ENCODE peak calls at places on chromosomes 16 and 17, in ten cellular contexts. S, A, V, P, O, U, K, X, E and B are unnamed samples.
A peak's percentile ranks its signal among the peaks of the same experiment; 100 is the strongest.

GRCh38 chr17:67863624-67864247 is 38.4 kb downstream of the BPTF start:
- DNase-seq in E (no peak), A (no peak), S (no peak), V (no peak), X (no peak), K (no peak), P (no peak), O (no peak), U (no peak), B (no peak)

GRCh38 chr17:82244413-82245140 is 15.7 kb downstream of the SLC16A3 start:
- DNase-seq in A (no peak), K (no peak), X (peak; percentile 69), V (no peak), S (peak; percentile 73), O (peak; percentile 61), U (no peak), P (peak; percentile 47), E (no peak), B (no peak)

GRCh38 chr17:8016632-8017424 is 14.4 kb downstream of the GUCY2D start:
- DNase-seq in O (peak; percentile 57), A (peak; percentile 82), P (peak; percentile 39), K (peak; percentile 72), U (no peak), E (peak; percentile 36), S (peak; percentile 97), V (peak; percentile 35), X (peak; percentile 66), B (no peak)

GRCh38 chr17:74746376-74746775 is 2.1 kb upstream of the NHERF1 start:
- DNase-seq in V (no peak), A (no peak), S (no peak), K (no peak), O (peak; percentile 39), X (no peak), P (no peak), U (no peak), E (no peak), B (no peak)

GRCh38 chr17:7583253-7584109 is at the start of gene MPDU1:
- DNase-seq in X (peak; percentile 97), K (peak; percentile 98), E (peak; percentile 94), V (peak; percentile 72), U (peak; percentile 92), S (peak; percentile 99), A (peak; percentile 98), P (peak; percentile 98), O (peak; percentile 99), B (peak; percentile 87)

GRCh38 chr16:52254753-52255152 is 292.2 kb downstream of the TOX3 start:
- DNase-seq in U (no peak), P (no peak), V (no peak), E (no peak), S (no peak), A (no peak), X (no peak), K (no peak), O (peak; percentile 0), B (no peak)

GRCh38 chr16:27476240-27476639 is 73.5 kb downstream of the GTF3C1 start:
- DNase-seq in U (no peak), X (no peak), V (no peak), O (no peak), S (no peak), K (no peak), E (no peak), P (no peak), A (no peak), B (no peak)

GRCh38 chr17:79836952-79837887 is 2.0 kb downstream of the CBX4 start:
- DNase-seq in X (peak; percentile 94), V (peak; percentile 85), P (peak; percentile 62), K (no peak), E (peak; percentile 52), O (peak; percentile 82), U (no peak), A (peak; percentile 89), S (peak; percentile 92), B (no peak)

GRCh38 chr17:82592751-82593589 is 55.3 kb downstream of the WDR45B start:
- DNase-seq in U (peak; percentile 23), A (peak; percentile 84), E (peak; percentile 55), X (peak; percentile 81), V (peak; percentile 73), K (no peak), P (peak; percentile 84), O (peak; percentile 87), S (peak; percentile 85), B (peak; percentile 26)

GRCh38 chr17:46950997-46951621 is 27.9 kb downstream of the RPRML start:
- DNase-seq in A (no peak), U (no peak), P (no peak), V (no peak), O (no peak), K (no peak), S (peak; percentile 94), E (no peak), X (no peak), B (no peak)

GRCh38 chr17:79406316-79406715 is 204.5 kb downstream of the RBFOX3 start:
- DNase-seq in X (no peak), S (no peak), O (no peak), P (no peak), V (no peak), A (no peak), K (no peak), E (no peak), U (no peak), B (no peak)

GRCh38 chr17:56172517-56172982 is 19.3 kb downstream of the ANKFN1 start:
- DNase-seq in K (no peak), V (no peak), O (no peak), S (peak; percentile 80), X (no peak), P (no peak), U (no peak), A (peak; percentile 21), E (no peak), B (no peak)

GRCh38 chr17:76831316-76831715 is 36.9 kb upstream of the MGAT5B start:
- DNase-seq in O (no peak), U (no peak), E (no peak), P (no peak), S (no peak), K (no peak), A (no peak), X (no peak), V (no peak), B (no peak)

GRCh38 chr17:50244771-50245170 is 29.5 kb upstream of the TMEM92 start:
- DNase-seq in P (no peak), S (no peak), E (no peak), V (no peak), U (no peak), K (no peak), A (peak; percentile 4), O (no peak), X (no peak), B (no peak)

GRCh38 chr17:17385502-17385901 is 82.3 kb downstream of the NT5M start:
- DNase-seq in P (no peak), S (peak; percentile 38), U (no peak), O (no peak), X (no peak), A (no peak), K (no peak), E (no peak), V (no peak), B (no peak)

GRCh38 chr16:19881783-19882182 is 2.9 kb downstream of the GPRC5B start:
- DNase-seq in O (no peak), U (no peak), P (no peak), X (no peak), V (no peak), K (no peak), A (no peak), E (no peak), S (no peak), B (no peak)

GRCh38 chr16:19882186-19882585 is 2.5 kb downstream of the GPRC5B start:
- DNase-seq in A (no peak), S (peak; percentile 83), U (no peak), O (no peak), X (no peak), E (no peak), P (no peak), K (no peak), V (no peak), B (no peak)

GRCh38 chr16:19884021-19884485 is 595 bp downstream of the GPRC5B start:
- DNase-seq in S (peak; percentile 80), E (no peak), O (no peak), X (no peak), U (no peak), A (peak; percentile 55), K (no peak), P (no peak), V (no peak), B (no peak)

GRCh38 chr16:19883296-19883951 is 1.2 kb downstream of the GPRC5B start:
- DNase-seq in S (peak; percentile 87), O (peak; percentile 64), V (no peak), U (no peak), K (no peak), X (no peak), A (peak; percentile 56), E (peak; percentile 8), P (peak; percentile 55), B (no peak)

GRCh38 chr16:19882641-19883040 is 2.0 kb downstream of the GPRC5B start:
- DNase-seq in K (no peak), P (no peak), S (peak; percentile 79), X (no peak), E (no peak), A (no peak), O (no peak), V (no peak), U (no peak), B (no peak)
- H3K4me3 ChIP-seq in K (peak overlapping the region; percentile 71), P (peak overlapping the region; percentile 85), S (peak overlapping the region; percentile 86), X (no peak overlapping the region), E (no peak overlapping the region), A (peak overlapping the region; percentile 99), O (peak overlapping the region; percentile 69), V (no peak overlapping the region), U (peak overlapping the region; percentile 82), B (no peak overlapping the region)

GRCh38 chr16:11880047-11880446 is 28.7 kb upstream of the RSL1D1 start:
- DNase-seq in S (no peak), X (no peak), P (no peak), O (no peak), V (no peak), U (no peak), K (no peak), E (no peak), A (no peak), B (no peak)
- TF ChIP-seq CTCF in S (no peak), X (no peak), P (no peak), O (no peak), V (no peak), U (no peak), K (no peak), E (no peak), A (no peak), B (no peak)

GRCh38 chr16:55942821-55943220 is 67.6 kb upstream of the CES5A start:
- DNase-seq in X (no peak), A (no peak), P (no peak), K (no peak), U (no peak), S (no peak), O (no peak), V (no peak), E (no peak), B (no peak)
- H3K4me3 ChIP-seq in X (no peak overlapping the region), A (no peak overlapping the region), P (no peak overlapping the region), K (no peak overlapping the region), U (no peak overlapping the region), S (no peak overlapping the region), O (no peak overlapping the region), V (no peak overlapping the region), E (no peak overlapping the region), B (no peak overlapping the region)

DNA sequence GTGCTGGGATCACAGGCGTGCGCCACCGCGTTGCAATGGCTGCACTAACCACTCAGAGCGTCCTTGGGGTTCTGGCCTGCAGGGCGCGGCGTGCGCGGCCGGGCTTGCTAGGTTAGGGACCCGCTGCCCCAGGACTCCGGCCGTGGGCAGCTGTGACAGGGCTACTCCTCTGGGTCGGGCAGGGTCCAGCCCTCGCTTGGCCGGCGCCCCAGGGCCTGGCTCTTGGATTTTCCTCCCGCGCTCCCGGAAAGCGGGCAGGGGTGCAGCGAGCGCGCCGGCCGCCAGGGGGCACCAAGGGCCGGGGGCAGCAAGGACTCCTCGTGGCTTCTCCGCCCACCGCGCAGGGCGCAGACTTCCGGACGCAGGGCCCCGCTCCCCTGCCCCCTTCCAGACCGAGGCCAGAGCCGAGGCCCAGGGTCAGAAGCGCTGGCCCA is 489 bp downstream of the TLE7 start:
- DNase-seq in V (no peak), S (peak; percentile 80), O (no peak), X (no peak), A (no peak), E (peak; percentile 38), K (no peak), P (no peak), U (no peak), B (no peak)
- TF ChIP-seq CTCF in V (no peak), S (peak; percentile 77), O (peak; percentile 17), X (no peak), A (no peak), E (peak; percentile 40), K (no peak), P (peak; percentile 28), U (peak; percentile 24), B (peak; percentile 39)